ENCODE peak calls at places on chromosomes 6 and 20, in five cellular contexts. One of them, this sample, is unnamed.

GRCh38 chr6:110183292-110183691 is 3.1 kb downstream of the CDC40 start:
- DNase-seq in CD8-positive, alpha-beta T cell: no peak
- DNase-seq in colonic mucosa: no peak
- DNase-seq in dermis microvascular lymphatic vessel endothelial cell: no peak
- DNase-seq in left cardiac atrium: no peak
- DNase-seq in this sample: no peak

GRCh38 chr20:44166008-44166407 is 21.0 kb downstream of the JPH2 start:
- DNase-seq in colonic mucosa: no peak
- DNase-seq in CD8-positive, alpha-beta T cell: no peak
- DNase-seq in left cardiac atrium: no peak
- DNase-seq in dermis microvascular lymphatic vessel endothelial cell: peak
- DNase-seq in this sample: no peak

GRCh38 chr20:13736792-13737191 is 47.9 kb downstream of the ESF1 start:
- DNase-seq in left cardiac atrium: no peak
- DNase-seq in CD8-positive, alpha-beta T cell: no peak
- DNase-seq in colonic mucosa: no peak
- DNase-seq in dermis microvascular lymphatic vessel endothelial cell: no peak
- DNase-seq in this sample: no peak

GRCh38 chr20:34753706-34754461 is 49.7 kb downstream of the TP53INP2 start:
- DNase-seq in dermis microvascular lymphatic vessel endothelial cell: no peak
- DNase-seq in colonic mucosa: no peak
- DNase-seq in left cardiac atrium: no peak
- DNase-seq in CD8-positive, alpha-beta T cell: no peak
- DNase-seq in this sample: no peak

GRCh38 chr6:164216368-164216767 is 801.9 kb downstream of the QKI start:
- DNase-seq in left cardiac atrium: no peak
- DNase-seq in colonic mucosa: no peak
- DNase-seq in CD8-positive, alpha-beta T cell: no peak
- DNase-seq in dermis microvascular lymphatic vessel endothelial cell: no peak
- DNase-seq in this sample: no peak

GRCh38 chr20:32091888-32092346 is 17.6 kb upstream of the TM9SF4 start:
- DNase-seq in dermis microvascular lymphatic vessel endothelial cell: peak
- DNase-seq in colonic mucosa: peak
- DNase-seq in left cardiac atrium: peak
- DNase-seq in CD8-positive, alpha-beta T cell: peak
- DNase-seq in this sample: peak

GRCh38 chr6:108117427-108118358 is 43.2 kb upstream of the OSTM1 start:
- DNase-seq in colonic mucosa: no peak
- DNase-seq in CD8-positive, alpha-beta T cell: peak
- DNase-seq in dermis microvascular lymphatic vessel endothelial cell: peak
- DNase-seq in left cardiac atrium: peak
- DNase-seq in this sample: no peak

GRCh38 chr6:6721606-6722005 is 133.1 kb downstream of the LY86 start:
- DNase-seq in CD8-positive, alpha-beta T cell: no peak
- DNase-seq in dermis microvascular lymphatic vessel endothelial cell: no peak
- DNase-seq in colonic mucosa: no peak
- DNase-seq in left cardiac atrium: no peak
- DNase-seq in this sample: no peak

GRCh38 chr20:7232796-7233195 is 465.3 kb downstream of the BMP2 start:
- DNase-seq in dermis microvascular lymphatic vessel endothelial cell: no peak
- DNase-seq in CD8-positive, alpha-beta T cell: no peak
- DNase-seq in colonic mucosa: no peak
- DNase-seq in left cardiac atrium: no peak
- DNase-seq in this sample: no peak

GRCh38 chr6:105136433-105137350 is 43.1 kb downstream of the POPDC3 start:
- DNase-seq in CD8-positive, alpha-beta T cell: no peak
- DNase-seq in left cardiac atrium: peak
- DNase-seq in dermis microvascular lymphatic vessel endothelial cell: peak
- DNase-seq in colonic mucosa: peak
- DNase-seq in this sample: peak

GRCh38 chr6:23498013-23498412 is 628.0 kb upstream of the NRSN1 start:
- DNase-seq in CD8-positive, alpha-beta T cell: no peak
- DNase-seq in left cardiac atrium: no peak
- DNase-seq in colonic mucosa: no peak
- DNase-seq in dermis microvascular lymphatic vessel endothelial cell: no peak
- DNase-seq in this sample: no peak

GRCh38 chr6:157746897-157747296 is 76.1 kb upstream of the SNX9 start:
- DNase-seq in dermis microvascular lymphatic vessel endothelial cell: no peak
- DNase-seq in CD8-positive, alpha-beta T cell: no peak
- DNase-seq in left cardiac atrium: no peak
- DNase-seq in colonic mucosa: no peak
- DNase-seq in this sample: no peak

This sample was measured in tibial artery.